ENCODE peak calls at places on chromosome 4, in ten cellular contexts. E, P, Q, C, Z, J, K, H, F and M are unnamed samples.

GRCh38 chr4:1316537-1317168 is 27.0 kb downstream of the MAEA start:
- DNase-seq in E (no peak), P (no peak), Q (no peak), C (no peak), Z (no peak), J (no peak), K (no peak), H (no peak), F (no peak), M (no peak)

GRCh38 chr4:2178986-2179385 is 62.9 kb downstream of the HAUS3 start:
- DNase-seq in E (no peak), P (no peak), Q (no peak), C (no peak), Z (no peak), J (no peak), K (no peak), H (no peak), F (no peak), M (no peak)

GRCh38 chr4:152448806-152449205 is 87.1 kb downstream of the FBXW7 start:
- DNase-seq in E (no peak), P (no peak), Q (no peak), C (no peak), Z (no peak), J (no peak), K (no peak), H (no peak), F (no peak), M (no peak)

GRCh38 chr4:172666711-172667368 is 501.8 kb upstream of the GALNT7 start:
- DNase-seq in E (no peak), P (no peak), Q (peak; percentile 22), C (no peak), Z (no peak), J (no peak), K (no peak), H (no peak), F (peak; percentile 38), M (no peak)

GRCh38 chr4:113809313-113809712 is 47.8 kb upstream of the CAMK2D start:
- DNase-seq in E (no peak), P (no peak), Q (no peak), C (no peak), Z (no peak), J (peak; percentile 22), K (no peak), H (no peak), F (no peak), M (no peak)

GRCh38 chr4:30461218-30461617 is 259.0 kb upstream of the PCDH7 start:
- DNase-seq in E (no peak), P (no peak), Q (no peak), C (no peak), Z (no peak), J (no peak), K (no peak), H (no peak), F (peak; percentile 40), M (no peak)

GRCh38 chr4:16439003-16439402 is 212.7 kb upstream of the TAPT1 start:
- DNase-seq in E (no peak), P (peak; percentile 13), Q (peak; percentile 43), C (no peak), Z (no peak), J (no peak), K (no peak), H (no peak), F (no peak), M (no peak)

GRCh38 chr4:172809998-172810397 is 358.6 kb upstream of the GALNT7 start:
- DNase-seq in E (no peak), P (no peak), Q (no peak), C (no peak), Z (no peak), J (no peak), K (no peak), H (no peak), F (no peak), M (no peak)

GRCh38 chr4:154490589-154491340 is 834 bp downstream of the DCHS2 start:
- DNase-seq in E (no peak), P (no peak), Q (no peak), C (peak; percentile 31), Z (no peak), J (peak; percentile 14), K (no peak), H (no peak), F (peak; percentile 55), M (no peak)

GRCh38 chr4:109411964-109412363 is 21.7 kb upstream of the SEC24B start:
- DNase-seq in E (no peak), P (no peak), Q (no peak), C (no peak), Z (no peak), J (no peak), K (no peak), H (no peak), F (no peak), M (no peak)

GRCh38 chr4:71148545-71148944 is 155.1 kb downstream of the DCK start:
- DNase-seq in E (no peak), P (no peak), Q (no peak), C (no peak), Z (no peak), J (no peak), K (no peak), H (no peak), F (no peak), M (no peak)

GRCh38 chr4:74395633-74396032 is 30.7 kb downstream of the EREG start:
- DNase-seq in E (no peak), P (peak; percentile 40), Q (peak; percentile 64), C (no peak), Z (no peak), J (no peak), K (no peak), H (no peak), F (no peak), M (no peak)

GRCh38 chr4:105895324-105895608 is at the start of gene NPNT:
- DNase-seq in E (no peak), P (no peak), Q (no peak), C (peak; percentile 25), Z (peak; percentile 37), J (peak; percentile 28), K (no peak), H (no peak), F (no peak), M (no peak)

GRCh38 chr4:133146574-133147198 is 2.4 kb upstream of the PCDH10 start:
- DNase-seq in E (no peak), P (peak; percentile 53), Q (peak; percentile 40), C (peak; percentile 78), Z (no peak), J (peak; percentile 45), K (no peak), H (no peak), F (peak; percentile 77), M (no peak)

GRCh38 chr4:138835833-138836521 is 179.6 kb upstream of the NOCT start:
- DNase-seq in E (no peak), P (peak; percentile 39), Q (peak; percentile 13), C (no peak), Z (no peak), J (no peak), K (no peak), H (no peak), F (no peak), M (no peak)

GRCh38 chr4:185236155-185236503 is 26.7 kb downstream of the SNX25 start:
- DNase-seq in E (no peak), P (no peak), Q (no peak), C (no peak), Z (no peak), J (no peak), K (no peak), H (no peak), F (no peak), M (no peak)

GRCh38 chr4:163535657-163536056 is 41.2 kb downstream of the TMA16 start:
- DNase-seq in E (no peak), P (no peak), Q (no peak), C (no peak), Z (no peak), J (no peak), K (no peak), H (no peak), F (no peak), M (no peak)

GRCh38 chr4:183099537-183100297 is 660 bp downstream of the WWC2 start:
- DNase-seq in E (peak; percentile 1), P (no peak), Q (no peak), C (peak; percentile 69), Z (peak; percentile 23), J (peak; percentile 43), K (no peak), H (no peak), F (peak; percentile 84), M (no peak)
- TF ChIP-seq CTCF in E (no peak), P (peak; percentile 40), Q (peak; percentile 2), C (no peak), Z (no peak), J (peak; percentile 8), K (no peak), H (peak; percentile 13), F (no peak), M (peak; percentile 28)

GRCh38 chr4:97984545-97985131 is 158.6 kb downstream of the STPG2 start:
- DNase-seq in E (no peak), P (no peak), Q (no peak), C (peak; percentile 20), Z (no peak), J (no peak), K (peak; percentile 6), H (no peak), F (peak; percentile 32), M (no peak)
- TF ChIP-seq CTCF in E (no peak), P (peak; percentile 61), Q (no peak), C (peak; percentile 82), Z (peak; percentile 70), J (no peak), K (peak; percentile 64), H (peak; percentile 13), F (peak; percentile 57), M (peak; percentile 52)

GRCh38 chr4:26468283-26468949 is 21.9 kb downstream of the CCKAR start:
- DNase-seq in E (no peak), P (no peak), Q (no peak), C (no peak), Z (no peak), J (no peak), K (no peak), H (no peak), F (no peak), M (no peak)

GRCh38 chr4:26464420-26465095 is 25.7 kb downstream of the CCKAR start:
- DNase-seq in E (no peak), P (no peak), Q (no peak), C (no peak), Z (no peak), J (no peak), K (no peak), H (no peak), F (no peak), M (no peak)

GRCh38 chr4:26468977-26469376 is 21.3 kb downstream of the CCKAR start:
- DNase-seq in E (no peak), P (no peak), Q (no peak), C (no peak), Z (no peak), J (no peak), K (no peak), H (no peak), F (no peak), M (no peak)

GRCh38 chr4:26466871-26467270 is 23.4 kb downstream of the CCKAR start:
- DNase-seq in E (no peak), P (no peak), Q (no peak), C (no peak), Z (no peak), J (no peak), K (no peak), H (no peak), F (no peak), M (no peak)

GRCh38 chr4:26467724-26468123 is 22.6 kb downstream of the CCKAR start:
- DNase-seq in E (no peak), P (no peak), Q (no peak), C (no peak), Z (no peak), J (no peak), K (no peak), H (no peak), F (no peak), M (no peak)
- TF ChIP-seq CTCF in E (no peak), P (no peak), Q (no peak), C (no peak), Z (no peak), J (no peak), K (no peak), H (no peak), F (no peak), M (no peak)

GRCh38 chr4:24032371-24032989 is 142.6 kb upstream of the PPARGC1A start:
- DNase-seq in E (no peak), P (no peak), Q (peak; percentile 8), C (no peak), Z (no peak), J (peak; percentile 15), K (no peak), H (no peak), F (peak; percentile 16), M (no peak)
- TF ChIP-seq CTCF in E (no peak), P (peak; percentile 60), Q (no peak), C (peak; percentile 26), Z (no peak), J (peak; percentile 29), K (no peak), H (peak; percentile 11), F (no peak), M (peak; percentile 54)